ENCODE peak calls at places on chromosome X, in seven cellular contexts. N is IMR-90, J is body of pancreas, H is Peyer's patch, A is A673, T is tibial artery, M is sigmoid colon. Y is an unnamed sample.

GRCh38 chrX:69372435-69372834 is 131.7 kb upstream of the NALF2 start:
- DNase-seq in N (no peak), J (no peak), H (no peak), A (no peak), T (no peak), M (no peak), Y (no peak)

GRCh38 chrX:74492720-74493201 is 71.5 kb downstream of the SLC16A2 start:
- DNase-seq in N (no peak), J (no peak), H (no peak), A (peak; percentile 28), T (no peak), M (no peak), Y (no peak)

GRCh38 chrX:38061335-38061734 is 55.0 kb downstream of the SYTL5 start:
- DNase-seq in N (peak; percentile 44), J (no peak), H (no peak), A (peak; percentile 67), T (no peak), M (no peak), Y (no peak)

GRCh38 chrX:115622534-115622933 is 61.6 kb downstream of the PLS3 start:
- DNase-seq in N (no peak), J (no peak), H (no peak), A (no peak), T (no peak), M (no peak), Y (no peak)

GRCh38 chrX:21509912-21510311 is 135.7 kb downstream of the CNKSR2 start:
- DNase-seq in N (peak; percentile 65), J (no peak), H (no peak), A (peak; percentile 11), T (no peak), M (no peak), Y (no peak)

GRCh38 chrX:110414273-110414672 is 55.6 kb downstream of the RTL9 start:
- DNase-seq in N (no peak), J (no peak), H (no peak), A (no peak), T (no peak), M (no peak), Y (no peak)

GRCh38 chrX:15204130-15204751 is 65.6 kb downstream of the ASB9 start:
- DNase-seq in N (no peak), J (no peak), H (no peak), A (no peak), T (no peak), M (no peak), Y (no peak)

GRCh38 chrX:34521563-34521962 is 135.5 kb downstream of the TMEM47 start:
- DNase-seq in N (peak; percentile 2), J (no peak), H (no peak), A (peak; percentile 61), T (no peak), M (no peak), Y (no peak)

GRCh38 chrX:30039768-30040167 is 175.6 kb upstream of the MAGEB2 start:
- DNase-seq in N (peak; percentile 54), J (no peak), H (no peak), A (no peak), T (no peak), M (no peak), Y (no peak)

GRCh38 chrX:13387656-13388421 is 68.0 kb upstream of the ATXN3L start:
- DNase-seq in N (peak; percentile 23), J (no peak), H (no peak), A (no peak), T (no peak), M (no peak), Y (no peak)

GRCh38 chrX:114930227-114930626 is 87.2 kb downstream of the IL13RA2 start:
- DNase-seq in N (no peak), J (no peak), H (no peak), A (no peak), T (no peak), M (no peak), Y (no peak)

GRCh38 chrX:39819921-39820849 is 277.6 kb downstream of the BCOR start:
- DNase-seq in N (no peak), J (no peak), H (no peak), A (peak; percentile 21), T (no peak), M (no peak), Y (peak; percentile 45)

GRCh38 chrX:40015693-40016092 is 82.1 kb downstream of the BCOR start:
- DNase-seq in N (no peak), J (no peak), H (no peak), A (no peak), T (no peak), M (no peak), Y (no peak)

GRCh38 chrX:97563531-97564133 is 679.9 kb downstream of the RPA4 start:
- DNase-seq in N (peak; percentile 71), J (no peak), H (peak; percentile 48), A (peak; percentile 28), T (no peak), M (peak; percentile 65), Y (no peak)

GRCh38 chrX:135973025-135973547 is 702 bp downstream of the MMGT1 start:
- DNase-seq in N (peak; percentile 13), J (peak; percentile 14), H (no peak), A (peak; percentile 4), T (no peak), M (no peak), Y (no peak)

GRCh38 chrX:51641421-51642021 is 22.8 kb upstream of the CENPVL3 start:
- DNase-seq in N (peak; percentile 60), J (no peak), H (no peak), A (peak; percentile 81), T (no peak), M (no peak), Y (no peak)

GRCh38 chrX:84340981-84341380 is 153.0 kb upstream of the RPS6KA6 start:
- DNase-seq in N (peak; percentile 61), J (no peak), H (no peak), A (no peak), T (no peak), M (no peak), Y (no peak)

GRCh38 chrX:106927700-106928099 is 7.5 kb downstream of the CLDN2 start:
- DNase-seq in N (no peak), J (peak; percentile 89), H (no peak), A (no peak), T (no peak), M (no peak), Y (no peak)

GRCh38 chrX:56233682-56234081 is 1.5 kb downstream of the KLF8 start:
- DNase-seq in N (no peak), J (peak; percentile 41), H (peak; percentile 52), A (peak; percentile 1), T (peak; percentile 88), M (peak; percentile 84), Y (peak; percentile 83)

GRCh38 chrX:13151806-13152510 is 107.5 kb upstream of the FAM9C start:
- DNase-seq in N (peak; percentile 6), J (no peak), H (no peak), A (no peak), T (no peak), M (no peak), Y (no peak)

GRCh38 chrX:72050011-72050410 is 81.7 kb downstream of the RTL5 start:
- DNase-seq in N (no peak), J (no peak), H (no peak), A (no peak), T (no peak), M (no peak), Y (no peak)
- H3K4me1 ChIP-seq in N (no peaks in the 10 kb centered on the region), J (no peaks in the 10 kb centered on the region), H (no peaks in the 10 kb centered on the region), A (peaks cover 15% of the 10 kb centered on the region), T (peaks cover 3% of the 10 kb centered on the region), M (peaks cover 18% of the 10 kb centered on the region), Y (peaks cover 16% of the 10 kb centered on the region)

GRCh38 chrX:77749695-77750094 is 36.3 kb downstream of the ATRX start:
- DNase-seq in N (peak; percentile 82), J (no peak), H (no peak), A (no peak), T (no peak), M (no peak), Y (no peak)

GRCh38 chrX:77742788-77743476 is 43.1 kb downstream of the ATRX start:
- DNase-seq in N (no peak), J (peak; percentile 14), H (no peak), A (no peak), T (peak; percentile 71), M (no peak), Y (peak; percentile 31)

GRCh38 chrX:77740376-77740905 is 45.6 kb downstream of the ATRX start:
- DNase-seq in N (no peak), J (no peak), H (no peak), A (peak; percentile 57), T (no peak), M (no peak), Y (no peak)

DNA sequence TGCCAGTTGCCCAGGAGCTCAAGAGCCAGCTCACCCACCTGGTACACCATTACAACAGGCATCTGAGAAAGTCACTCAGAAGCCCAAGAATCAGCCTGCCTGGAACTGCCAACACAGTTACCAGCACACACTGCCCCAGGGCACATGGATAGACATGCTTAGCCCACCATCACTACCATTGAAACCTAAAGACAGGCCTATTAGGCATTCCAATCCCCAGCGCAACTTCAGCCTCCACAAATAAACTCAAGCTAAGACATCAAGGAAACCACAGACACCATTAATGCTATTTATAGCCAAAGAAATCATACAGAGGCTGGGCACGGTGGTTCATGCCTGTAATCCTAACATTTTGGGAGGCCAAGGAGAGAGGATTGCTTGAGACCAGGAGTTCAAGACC is 42.3 kb downstream of the ATRX start:
- DNase-seq in N (peak; percentile 4), J (no peak), H (no peak), A (no peak), T (no peak), M (no peak), Y (no peak)
- H3K27ac ChIP-seq in N (no peak overlapping the region), J (no peak overlapping the region), H (no peak overlapping the region), A (no peak overlapping the region), T (peak overlapping the region; percentile 37), M (no peak overlapping the region), Y (no peak overlapping the region)

DNA sequence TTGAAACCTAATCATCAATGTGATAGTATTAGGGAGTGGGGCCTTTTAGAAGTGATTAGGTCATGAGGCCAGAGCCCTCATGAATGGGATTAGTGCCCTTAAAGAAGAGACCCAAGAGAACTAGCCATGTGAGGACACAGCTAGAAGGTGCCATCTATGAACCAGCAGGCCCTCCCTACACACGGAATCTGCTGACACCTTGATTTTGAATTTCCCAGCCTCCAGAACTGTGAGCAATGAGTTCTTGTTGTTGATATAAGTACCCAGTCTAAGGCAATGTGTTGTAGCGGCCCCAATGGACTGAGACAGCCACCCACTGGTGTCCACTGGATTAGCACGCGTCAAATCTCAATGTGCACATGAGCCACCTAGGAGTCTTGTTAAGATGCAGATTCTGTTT is 8.4 kb upstream of the ADGRG2 start:
- DNase-seq in N (no peak), J (no peak), H (no peak), A (no peak), T (no peak), M (no peak), Y (no peak)
- TF ChIP-seq CTCF in N (no peak), J (no peak), H (no peak), A (no peak), T (no peak), M (no peak), Y (no peak)

GRCh38 chrX:9146657-9147056 is 112.7 kb upstream of the FAM9B start:
- DNase-seq in N (no peak), J (no peak), H (no peak), A (no peak), T (no peak), M (no peak), Y (no peak)
- H3K4me1 ChIP-seq in N (peaks cover 11% of the 10 kb centered on the region), J (no peaks in the 10 kb centered on the region), H (no peaks in the 10 kb centered on the region), A (peaks cover 29% of the 10 kb centered on the region), T (peaks cover 4% of the 10 kb centered on the region), M (peaks cover 8% of the 10 kb centered on the region), Y (no peaks in the 10 kb centered on the region)

Y was measured in upper lobe of left lung.